ENCODE peak calls at places on chromosomes 3 and 15, in five cellular contexts. F is HL-60; W is Right ventricle myocardium superior; I is activated CD8-positive, alpha-beta memory T cell treated with anti-CD3 and anti-CD28 coated beads for 1 hour; N is naive thymus-derived CD4-positive, alpha-beta T cell. A is an unnamed sample.

GRCh38 chr15:34362047-34362773 is 4.8 kb downstream of the LPCAT4 start:
- DNase-seq in W (no peak), F (no peak), I (no peak), N (no peak), A (no peak)

GRCh38 chr3:172530566-172530965 is 7.3 kb upstream of the TNFSF10 start:
- DNase-seq in N (no peak), I (no peak), W (no peak), F (peak), A (no peak)

GRCh38 chr3:32934150-32934742 is 17.2 kb upstream of the CCR4 start:
- DNase-seq in W (no peak), F (no peak), I (no peak), N (no peak), A (no peak)

GRCh38 chr3:9023191-9023590 is 59.9 kb upstream of the RAD18 start:
- DNase-seq in W (no peak), N (no peak), I (no peak), F (no peak), A (no peak)

GRCh38 chr3:185629554-185630181 is 43.6 kb downstream of the SENP2 start:
- DNase-seq in W (no peak), F (no peak), N (no peak), I (no peak), A (no peak)

GRCh38 chr3:77618686-77619085 is 578.8 kb downstream of the ROBO2 start:
- DNase-seq in F (no peak), W (no peak), I (no peak), N (no peak), A (no peak)

GRCh38 chr3:123285066-123285465 is 83.3 kb downstream of the SEC22A start:
- DNase-seq in I (no peak), N (no peak), W (no peak), F (no peak), A (no peak)

GRCh38 chr3:69309810-69310209 is 76.1 kb downstream of the FRMD4B start:
- DNase-seq in W (no peak), I (no peak), N (no peak), F (no peak), A (no peak)

GRCh38 chr3:42210731-42211130 is 55.3 kb downstream of the CCK start:
- DNase-seq in N (no peak), I (no peak), W (no peak), F (no peak), A (no peak)

GRCh38 chr15:76823903-76824302 is 81.2 kb downstream of the SCAPER start:
- DNase-seq in I (no peak), F (no peak), W (no peak), N (no peak), A (no peak)

GRCh38 chr3:39804951-39805350 is 4.5 kb upstream of the MYRIP start:
- DNase-seq in I (no peak), F (no peak), N (no peak), W (no peak), A (no peak)

GRCh38 chr3:170007031-170007663 is 30.6 kb upstream of the GPR160 start:
- DNase-seq in W (no peak), N (peak), I (no peak), F (peak), A (peak)

GRCh38 chr3:50192689-50193141 is 1.3 kb downstream of the GNAT1 start:
- DNase-seq in N (peak), I (peak), F (peak), W (peak), A (peak)